ENCODE peak calls at places on chromosomes 5 and 9, in ten cellular contexts. F, P, Q, L, Y, D, E, S, X and J are unnamed samples.

GRCh38 chr5:127031147-127031862 is 947 bp upstream of the MARCHF3 start:
- DNase-seq in F (peak), P (no peak), Q (no peak), L (peak), Y (no peak), D (no peak), E (peak), S (peak), X (no peak), J (peak)

GRCh38 chr5:134905246-134905996 is 490 bp downstream of the PCBD2 start:
- DNase-seq in F (peak), P (peak), Q (peak), L (no peak), Y (no peak), D (no peak), E (peak), S (peak), X (peak), J (peak)

GRCh38 chr5:95848701-95849100 is 26.2 kb upstream of the GLRX start:
- DNase-seq in F (no peak), P (peak), Q (no peak), L (no peak), Y (no peak), D (no peak), E (no peak), S (no peak), X (no peak), J (no peak)

GRCh38 chr5:170849374-170849773 is 12.4 kb upstream of the RANBP17 start:
- DNase-seq in F (no peak), P (no peak), Q (no peak), L (no peak), Y (no peak), D (no peak), E (no peak), S (no peak), X (no peak), J (no peak)

GRCh38 chr9:72996684-72997314 is 43.9 kb upstream of the ALDH1A1 start:
- DNase-seq in F (no peak), P (no peak), Q (no peak), L (no peak), Y (no peak), D (no peak), E (no peak), S (no peak), X (no peak), J (no peak)

GRCh38 chr9:83418283-83418682 is 119.9 kb downstream of the FRMD3 start:
- DNase-seq in F (no peak), P (no peak), Q (no peak), L (no peak), Y (no peak), D (no peak), E (no peak), S (no peak), X (no peak), J (no peak)

GRCh38 chr5:150155258-150156032 is at the start of gene PDGFRB:
- DNase-seq in F (peak), P (peak), Q (peak), L (peak), Y (no peak), D (peak), E (peak), S (no peak), X (no peak), J (peak)

GRCh38 chr5:37248387-37248969 is 698 bp downstream of the CPLANE1 start:
- DNase-seq in F (peak), P (peak), Q (no peak), L (no peak), Y (no peak), D (no peak), E (no peak), S (no peak), X (peak), J (no peak)

GRCh38 chr9:79490657-79491250 is 81.0 kb upstream of the TLE4 start:
- DNase-seq in F (no peak), P (no peak), Q (no peak), L (no peak), Y (no peak), D (no peak), E (no peak), S (no peak), X (no peak), J (no peak)

GRCh38 chr5:57839025-57839424 is 356.4 kb upstream of the ACTBL2 start:
- DNase-seq in F (no peak), P (no peak), Q (no peak), L (no peak), Y (no peak), D (no peak), E (no peak), S (no peak), X (peak), J (no peak)

GRCh38 chr5:32258406-32258805 is 54.3 kb downstream of the MTMR12 start:
- DNase-seq in F (no peak), P (no peak), Q (no peak), L (no peak), Y (no peak), D (no peak), E (no peak), S (no peak), X (no peak), J (no peak)

GRCh38 chr5:135934939-135935338 is 19.8 kb downstream of the LECT2 start:
- DNase-seq in F (no peak), P (peak), Q (no peak), L (no peak), Y (no peak), D (no peak), E (no peak), S (no peak), X (no peak), J (no peak)

GRCh38 chr9:109411069-109411761 is 86.9 kb downstream of the PTPN3 start:
- DNase-seq in F (peak), P (no peak), Q (no peak), L (no peak), Y (no peak), D (no peak), E (no peak), S (no peak), X (no peak), J (no peak)

GRCh38 chr5:63310644-63311043 is 651.6 kb downstream of the HTR1A start:
- DNase-seq in F (no peak), P (no peak), Q (no peak), L (no peak), Y (no peak), D (no peak), E (no peak), S (no peak), X (no peak), J (no peak)

GRCh38 chr9:133793471-133793870 is 55.3 kb upstream of the SARDH start:
- DNase-seq in F (no peak), P (no peak), Q (no peak), L (no peak), Y (no peak), D (no peak), E (no peak), S (no peak), X (no peak), J (no peak)

GRCh38 chr5:119287547-119288073 is 68.2 kb upstream of the TNFAIP8 start:
- DNase-seq in F (peak), P (peak), Q (no peak), L (no peak), Y (no peak), D (no peak), E (no peak), S (no peak), X (peak), J (no peak)

GRCh38 chr5:171418316-171418981 is 998 bp upstream of the FGF18 start:
- DNase-seq in F (peak), P (peak), Q (peak), L (peak), Y (peak), D (peak), E (peak), S (peak), X (peak), J (peak)

GRCh38 chr5:164207646-164208045 is 702.2 kb downstream of the MAT2B start:
- DNase-seq in F (no peak), P (no peak), Q (no peak), L (no peak), Y (no peak), D (no peak), E (no peak), S (no peak), X (peak), J (no peak)

GRCh38 chr5:82419559-82420332 is 141.6 kb upstream of the RPS23 start:
- DNase-seq in F (no peak), P (no peak), Q (no peak), L (no peak), Y (no peak), D (no peak), E (no peak), S (no peak), X (no peak), J (no peak)

GRCh38 chr5:54610197-54610898 is 92.8 kb downstream of the SNX18 start:
- DNase-seq in F (peak), P (no peak), Q (peak), L (no peak), Y (no peak), D (no peak), E (no peak), S (peak), X (peak), J (peak)

GRCh38 chr5:137866541-137867388 is 895 bp upstream of the MYOT start:
- DNase-seq in F (no peak), P (no peak), Q (no peak), L (no peak), Y (no peak), D (no peak), E (no peak), S (no peak), X (no peak), J (no peak)

GRCh38 chr5:177116631-177117373 is 16.8 kb upstream of the NSD1 start:
- DNase-seq in F (peak), P (peak), Q (peak), L (peak), Y (no peak), D (peak), E (peak), S (peak), X (peak), J (peak)
- H3K4me3 ChIP-seq in F (peak), P (no peak), Q (no peak), L (peak), Y (no peak), D (peak), E (peak), S (peak), X (no peak), J (peak)

GRCh38 chr9:88075966-88076285 is 62.3 kb downstream of the SPATA31C2 start:
- DNase-seq in F (no peak), P (no peak), Q (no peak), L (no peak), Y (no peak), D (no peak), E (no peak), S (no peak), X (no peak), J (no peak)
- H3K4me3 ChIP-seq in F (no peak), P (peak), Q (peak), L (peak), Y (peak), D (peak), E (peak), S (no peak), X (peak), J (no peak)

GRCh38 chr9:99120256-99120655 is 15.3 kb downstream of the TGFBR1 start:
- DNase-seq in F (no peak), P (no peak), Q (no peak), L (no peak), Y (no peak), D (no peak), E (no peak), S (peak), X (no peak), J (no peak)
- H3K4me3 ChIP-seq in F (no peak), P (no peak), Q (no peak), L (no peak), Y (no peak), D (no peak), E (no peak), S (peak), X (no peak), J (no peak)

GRCh38 chr9:95266649-95267048 is 50.9 kb downstream of the FANCC start:
- DNase-seq in F (peak), P (no peak), Q (no peak), L (no peak), Y (no peak), D (no peak), E (no peak), S (peak), X (no peak), J (no peak)
- H3K4me3 ChIP-seq in F (no peak), P (no peak), Q (no peak), L (no peak), Y (no peak), D (no peak), E (no peak), S (peak), X (no peak), J (no peak)

DNA sequence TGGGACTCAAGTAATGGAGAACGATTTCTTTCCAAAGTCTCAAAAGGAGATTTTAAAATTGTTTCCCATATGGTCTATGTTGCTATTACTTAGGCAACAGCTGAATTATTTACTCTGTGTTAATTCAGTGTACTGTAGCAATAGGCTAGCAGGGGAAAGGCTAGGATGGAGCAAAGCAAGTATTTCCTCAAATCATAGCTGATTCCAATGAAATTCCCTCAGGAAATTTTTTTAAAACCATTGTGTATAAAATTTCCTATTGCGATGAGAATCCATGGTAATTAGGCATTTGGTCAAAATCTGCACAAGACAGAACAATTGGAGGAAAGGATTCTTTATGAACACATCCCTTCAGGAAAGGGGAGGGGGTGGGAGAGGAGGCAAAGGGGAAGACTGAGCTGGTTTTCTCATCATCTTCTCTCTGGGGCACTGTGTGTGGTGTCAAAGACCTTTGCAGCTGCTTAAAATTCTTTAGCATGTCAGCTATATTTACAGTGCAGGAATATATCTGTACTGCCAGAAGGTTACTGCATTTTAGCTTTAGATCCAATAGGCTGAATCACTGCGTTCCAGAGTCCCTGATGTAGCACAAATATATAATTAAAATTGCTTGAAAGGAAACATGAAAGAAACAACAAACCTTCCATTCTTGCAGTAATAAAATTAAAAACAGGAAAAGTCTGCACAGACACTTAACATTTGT is 95.3 kb downstream of the ZNF608 start:
- DNase-seq in F (no peak), P (peak), Q (no peak), L (no peak), Y (no peak), D (no peak), E (no peak), S (peak), X (no peak), J (no peak)
- H3K4me3 ChIP-seq in F (peak), P (peak), Q (no peak), L (peak), Y (peak), D (peak), E (peak), S (peak), X (peak), J (no peak)

DNA sequence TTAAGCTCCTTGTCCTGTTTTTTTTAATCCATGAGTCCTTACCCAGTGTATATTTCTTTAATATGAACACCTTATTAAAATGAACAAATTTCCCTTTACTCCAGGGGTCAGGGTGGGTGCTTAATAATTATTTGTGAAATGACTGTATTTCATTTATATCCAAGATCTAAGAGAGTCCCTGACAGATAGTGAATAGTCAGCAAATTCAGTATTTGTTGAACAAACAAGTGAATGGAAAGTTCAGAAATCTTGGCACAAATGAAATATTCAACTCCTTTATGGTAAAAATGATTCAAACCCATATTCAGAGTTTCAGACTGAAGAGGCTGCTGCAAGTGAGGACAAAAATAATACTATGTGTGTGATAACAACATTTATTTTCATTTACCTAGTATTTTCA is 59.9 kb downstream of the ASTN2 start:
- DNase-seq in F (no peak), P (no peak), Q (no peak), L (no peak), Y (no peak), D (no peak), E (no peak), S (no peak), X (no peak), J (no peak)
- H3K4me3 ChIP-seq in F (no peak), P (no peak), Q (no peak), L (no peak), Y (no peak), D (no peak), E (no peak), S (no peak), X (no peak), J (no peak)

GRCh38 chr5:122076023-122076422 is 2.0 kb downstream of the LOX start:
- DNase-seq in F (no peak), P (peak), Q (no peak), L (no peak), Y (no peak), D (no peak), E (no peak), S (no peak), X (peak), J (no peak)
- H3K4me3 ChIP-seq in F (no peak), P (peak), Q (no peak), L (peak), Y (peak), D (peak), E (peak), S (no peak), X (peak), J (no peak)

DNA sequence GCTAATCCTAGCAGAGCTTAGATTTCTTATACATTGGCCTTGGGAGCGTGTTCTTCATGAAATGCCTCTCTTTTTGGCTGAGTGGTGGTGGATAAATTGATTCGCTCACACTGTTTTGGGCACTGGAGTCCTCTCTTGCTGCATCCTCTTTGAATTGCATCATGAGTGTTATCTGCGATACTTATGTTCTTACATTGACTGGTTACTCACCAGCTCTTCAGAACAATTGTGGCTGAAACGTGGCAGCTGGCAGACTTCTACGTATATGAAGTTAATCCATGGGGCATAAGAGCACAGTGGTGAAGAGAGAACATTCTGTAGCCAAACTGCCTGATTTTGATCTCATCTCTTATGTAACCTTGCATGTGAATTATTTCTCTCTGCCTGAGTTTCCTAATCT is 295.0 kb downstream of the ARHGAP26 start:
- DNase-seq in F (no peak), P (peak), Q (no peak), L (no peak), Y (no peak), D (no peak), E (no peak), S (no peak), X (no peak), J (no peak)
- H3K4me3 ChIP-seq in F (no peak), P (no peak), Q (no peak), L (no peak), Y (no peak), D (no peak), E (no peak), S (no peak), X (no peak), J (no peak)

DNA sequence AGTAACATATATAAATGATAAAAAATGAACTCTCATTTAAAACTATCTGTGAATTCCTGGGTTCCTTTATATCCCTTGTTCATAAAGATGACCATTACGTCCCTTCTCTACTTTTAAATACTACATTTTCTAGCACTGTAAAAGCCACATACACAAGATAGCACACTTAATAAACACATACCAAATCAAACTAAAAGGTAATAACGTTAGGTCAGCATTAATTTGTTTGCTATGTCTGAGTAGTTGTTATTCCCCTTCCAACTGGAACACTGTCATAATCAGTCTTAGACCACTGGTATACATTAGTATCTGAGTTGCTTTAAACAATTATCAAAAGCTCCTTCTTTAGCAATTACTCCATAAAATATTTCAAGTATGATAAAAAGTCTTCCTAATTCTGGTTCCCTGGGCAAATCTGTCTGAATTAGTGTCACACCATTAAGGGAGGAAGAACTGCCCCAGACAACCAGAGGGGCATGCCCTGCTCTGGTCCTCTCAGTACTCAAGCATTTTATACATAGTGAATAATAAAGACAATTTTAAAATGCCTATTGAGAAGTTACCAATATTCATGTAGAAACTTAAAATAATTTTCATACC is 98.1 kb downstream of the RAPGEF6 start:
- DNase-seq in F (no peak), P (no peak), Q (no peak), L (no peak), Y (no peak), D (no peak), E (no peak), S (no peak), X (no peak), J (no peak)
- H3K4me3 ChIP-seq in F (no peak), P (no peak), Q (no peak), L (no peak), Y (no peak), D (no peak), E (no peak), S (peak), X (no peak), J (no peak)